ENCODE peak calls at places on chromosome 9, in five cellular contexts. J, Q, S, R and K are unnamed samples.

GRCh38 chr9:97660847-97661246 is 27.2 kb downstream of the NCBP1 start:
- DNase-seq in S (no peak), J (no peak), R (no peak), Q (no peak), K (no peak)

GRCh38 chr9:101791533-101791932 is 53.1 kb upstream of the GRIN3A start:
- DNase-seq in R (no peak), J (no peak), Q (no peak), S (no peak), K (no peak)

GRCh38 chr9:14098102-14098501 is 215.8 kb downstream of the NFIB start:
- DNase-seq in Q (no peak), S (no peak), R (no peak), J (peak), K (no peak)

GRCh38 chr9:120946259-120946658 is 19.7 kb upstream of the TRAF1 start:
- DNase-seq in Q (no peak), S (peak), J (peak), R (no peak), K (no peak)

GRCh38 chr9:113220467-113221002 is 542 bp downstream of the FKBP15 start:
- DNase-seq in S (peak), J (no peak), R (no peak), Q (no peak), K (peak)

GRCh38 chr9:113737414-113738271 is 138.5 kb upstream of the ZNF618 start:
- DNase-seq in J (peak), S (peak), Q (no peak), R (peak), K (peak)

GRCh38 chr9:4315582-4316215 is 15.8 kb upstream of the GLIS3 start:
- DNase-seq in J (peak), S (peak), R (peak), Q (no peak), K (peak)

GRCh38 chr9:2179557-2179956 is 164.4 kb downstream of the SMARCA2 start:
- DNase-seq in Q (no peak), S (no peak), J (no peak), R (no peak), K (peak)

GRCh38 chr9:105114956-105115728 is 129.3 kb upstream of the SLC44A1 start:
- DNase-seq in S (no peak), J (peak), Q (no peak), R (no peak), K (peak)

GRCh38 chr9:35972093-35972492 is 14.1 kb upstream of the OR2S2 start:
- DNase-seq in J (no peak), Q (no peak), S (no peak), R (no peak), K (no peak)
- TF ChIP-seq EZH2 in J (no peak), Q (no peak), S (no peak), R (peak), K (no peak)

DNA sequence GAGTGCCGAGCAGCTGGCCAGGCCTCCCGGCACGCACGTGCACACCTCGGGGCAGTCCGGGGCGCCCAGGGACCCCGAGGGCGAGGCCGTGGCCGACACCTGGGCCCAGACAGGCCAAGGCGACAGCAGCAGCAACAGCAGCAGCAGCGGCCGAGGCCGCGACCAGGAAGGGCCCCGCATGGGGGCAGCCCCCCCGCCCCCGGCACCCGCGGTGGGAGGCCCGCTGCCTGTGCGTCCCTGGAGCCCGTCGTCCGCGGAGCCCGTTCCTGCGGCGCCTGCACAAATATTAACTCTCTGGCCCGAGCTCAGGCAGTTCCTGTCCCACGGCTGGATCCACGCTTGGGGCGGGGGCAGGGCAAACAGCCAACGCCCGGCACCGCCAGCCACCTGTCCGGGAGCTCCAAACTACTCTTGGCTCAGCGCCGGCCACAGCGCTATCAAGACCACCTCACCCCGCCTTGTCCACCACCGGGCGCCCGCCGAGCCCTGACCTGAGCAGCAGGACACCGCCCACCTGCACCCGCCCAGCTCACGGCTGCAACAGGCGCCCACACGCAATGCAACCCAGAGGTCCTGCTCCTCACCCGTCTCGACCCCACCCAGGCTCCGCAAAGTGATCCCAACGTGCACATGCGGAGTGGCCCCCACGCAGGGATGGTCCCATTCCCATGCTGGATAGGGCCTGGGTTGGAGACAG is at the start of gene LRRC26:
- DNase-seq in S (no peak), R (no peak), Q (no peak), J (no peak), K (no peak)
- TF ChIP-seq EZH2 in S (no peak), R (no peak), Q (no peak), J (peak), K (no peak)

GRCh38 chr9:136193127-136193890 is 11.6 kb downstream of the LHX3 start:
- DNase-seq in Q (no peak), S (no peak), R (no peak), J (no peak), K (no peak)
- TF ChIP-seq EZH2 in Q (no peak), S (no peak), R (peak), J (peak), K (no peak)

DNA sequence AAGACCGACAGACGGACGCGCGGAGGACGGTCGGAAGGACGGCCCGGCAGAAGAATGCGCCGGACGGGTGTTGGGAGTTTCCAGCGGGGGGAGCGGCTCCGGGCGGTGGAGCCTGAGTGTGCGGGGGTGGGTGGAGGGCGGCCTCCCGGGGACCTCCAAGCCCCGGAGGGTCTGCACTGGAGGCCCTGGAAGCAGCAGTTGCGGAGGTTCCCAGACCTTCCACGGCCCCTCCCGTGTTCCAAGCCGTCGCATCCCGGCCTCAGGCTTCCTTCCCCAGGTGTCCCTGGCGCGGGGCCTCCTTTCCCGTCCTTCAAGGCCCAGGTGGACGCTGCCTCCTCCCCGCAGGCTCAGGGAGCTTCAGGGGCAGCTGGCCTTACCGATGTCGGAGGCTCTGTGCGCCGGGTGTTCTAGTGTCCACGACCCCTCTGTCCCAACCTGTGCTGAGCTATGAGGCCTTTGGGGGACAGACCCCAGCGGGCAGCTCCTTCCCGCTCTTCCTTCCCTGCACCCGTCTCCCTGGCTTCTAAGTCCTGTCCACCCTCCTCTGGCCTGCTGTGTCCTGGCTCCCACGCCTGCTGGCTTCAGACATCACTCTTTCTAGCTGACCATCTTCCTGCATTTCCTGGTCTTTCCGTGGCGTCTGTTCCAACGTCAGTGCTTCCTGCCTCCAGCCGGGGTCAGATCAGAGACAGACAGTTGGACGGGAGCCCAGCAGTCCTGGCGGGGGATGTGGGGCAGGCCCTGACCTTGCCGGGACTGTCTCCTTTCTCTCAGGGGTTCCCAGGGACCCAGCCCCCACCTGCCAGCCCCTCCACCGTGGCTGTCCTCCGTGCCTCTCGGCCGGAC is 5.6 kb downstream of the NRARP start:
- DNase-seq in S (no peak), R (no peak), Q (no peak), J (peak), K (no peak)
- TF ChIP-seq EZH2 in S (peak), R (no peak), Q (no peak), J (peak), K (no peak)

DNA sequence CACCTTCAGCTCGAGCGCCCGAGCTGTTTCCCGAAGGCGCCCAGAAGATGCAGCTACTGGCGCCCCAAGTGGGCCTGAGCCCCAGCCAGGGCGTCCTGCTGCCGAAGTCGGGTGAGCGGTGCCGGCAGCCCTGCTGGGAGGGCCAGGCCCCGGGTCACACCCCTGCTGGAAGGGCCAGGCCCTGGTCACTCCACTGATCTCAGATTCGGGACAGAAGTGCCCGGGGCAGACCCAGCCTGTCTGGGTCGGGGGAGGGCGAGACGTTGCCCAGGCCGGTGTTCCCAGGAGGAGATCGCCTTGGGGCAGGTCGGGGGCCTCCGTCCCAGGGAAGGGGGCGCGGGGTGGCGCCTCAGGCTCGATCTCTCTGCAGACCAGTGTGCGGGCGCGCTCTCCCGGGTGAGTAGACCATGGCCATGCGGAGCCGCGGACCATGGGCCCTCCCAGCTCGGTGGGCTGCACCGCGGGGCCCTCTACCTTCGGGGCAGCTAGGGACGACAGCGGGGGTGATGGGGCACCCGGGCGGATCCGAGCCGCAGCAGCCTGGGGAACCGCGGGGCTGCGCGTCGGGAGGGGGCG is 2.3 kb downstream of the LCNL1 start:
- DNase-seq in Q (no peak), J (no peak), S (no peak), R (no peak), K (no peak)
- TF ChIP-seq EZH2 in Q (no peak), J (peak), S (peak), R (peak), K (peak)

GRCh38 chr9:107739601-107740082 is 250.1 kb upstream of the KLF4 start:
- DNase-seq in S (peak), Q (no peak), J (peak), R (no peak), K (no peak)

GRCh38 chr9:107737987-107738743 is 248.6 kb upstream of the KLF4 start:
- DNase-seq in R (peak), Q (no peak), J (peak), S (peak), K (no peak)

GRCh38 chr9:107737610-107737986 is 248.0 kb upstream of the KLF4 start:
- DNase-seq in J (no peak), R (no peak), S (no peak), Q (no peak), K (no peak)

GRCh38 chr9:107740088-107740980 is 250.8 kb upstream of the KLF4 start:
- DNase-seq in Q (no peak), J (no peak), R (no peak), S (peak), K (no peak)

DNA sequence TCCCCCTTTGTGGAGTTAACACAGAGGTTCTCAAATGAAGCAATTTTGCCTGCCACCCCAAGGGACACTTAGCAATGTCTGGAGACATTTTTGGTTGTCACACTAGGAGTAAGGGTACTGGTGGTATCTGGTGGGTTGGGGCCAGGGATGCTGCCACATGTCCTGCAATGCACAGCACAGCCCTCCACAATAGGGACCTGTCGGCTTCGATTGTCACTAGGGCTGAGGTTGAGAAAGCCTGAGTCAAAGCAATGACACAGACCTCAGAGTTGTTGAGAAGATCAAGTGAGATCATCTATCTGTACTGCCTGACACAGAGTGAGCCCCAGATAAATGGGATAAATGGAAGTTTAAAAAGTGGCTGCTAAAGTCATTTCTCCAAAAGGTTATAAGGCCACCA is 249.2 kb upstream of the KLF4 start:
- DNase-seq in S (peak), J (peak), Q (no peak), R (no peak), K (no peak)
- TF ChIP-seq EZH2 in S (no peak), J (no peak), Q (no peak), R (no peak), K (no peak)

GRCh38 chr9:34524349-34524748 is 1.6 kb upstream of the ENHO start:
- DNase-seq in J (no peak), Q (no peak), S (no peak), R (no peak), K (no peak)

GRCh38 chr9:34520505-34521385 is 2.0 kb downstream of the ENHO start:
- DNase-seq in S (no peak), R (no peak), Q (no peak), J (no peak), K (no peak)

GRCh38 chr9:34522971-34523797 is at the start of gene ENHO:
- DNase-seq in J (peak), Q (peak), S (peak), R (peak), K (peak)

GRCh38 chr9:34521406-34522045 is 1.3 kb downstream of the ENHO start:
- DNase-seq in S (no peak), J (no peak), R (no peak), Q (no peak), K (no peak)

GRCh38 chr9:34522091-34522887 is 501 bp downstream of the ENHO start:
- DNase-seq in S (peak), R (no peak), J (no peak), Q (no peak), K (no peak)
- TF ChIP-seq EZH2 in S (peak), R (no peak), J (no peak), Q (no peak), K (no peak)